ENCODE peak calls at places on chromosomes 16 and 17, in ten cellular contexts. R is Daoy; H is stimulated activated CD4-positive, alpha-beta T cell treated with anti-CD3 and anti-CD28 coated beads, Interleukin-15, amount 100 ng/mL, for 24 hours; O is NCI-H460; L is EL; M is heart right ventricle; N is foreskin fibroblast; Q is AG09309; U is DMS153; Y is ACHN. S is an unnamed sample.

GRCh38 chr17:59761385-59762021 is 54.0 kb downstream of the VMP1 start:
- DNase-seq in R (peak; percentile 64), H (no peak), O (no peak), L (peak; percentile 90), M (no peak), N (peak; percentile 72), Q (peak; percentile 79), U (no peak), Y (peak; percentile 42), S (no peak)

GRCh38 chr17:57585341-57586098 is 159.6 kb downstream of the CCDC182 start:
- DNase-seq in R (no peak), H (no peak), O (no peak), L (no peak), M (no peak), N (no peak), Q (no peak), U (no peak), Y (no peak), S (no peak)

GRCh38 chr16:28616636-28617035 is 6.8 kb upstream of the SULT1A1 start:
- DNase-seq in R (no peak), H (no peak), O (no peak), L (no peak), M (no peak), N (no peak), Q (no peak), U (no peak), Y (no peak), S (no peak)

GRCh38 chr17:35493040-35493439 is 44.4 kb downstream of the SLFN12L start:
- DNase-seq in R (no peak), H (no peak), O (no peak), L (no peak), M (no peak), N (no peak), Q (no peak), U (no peak), Y (no peak), S (no peak)

GRCh38 chr17:9729034-9729650 is 62.2 kb downstream of the DHRS7C start:
- DNase-seq in R (peak; percentile 37), H (peak; percentile 5), O (peak; percentile 90), L (peak; percentile 54), M (no peak), N (peak; percentile 31), Q (no peak), U (no peak), Y (peak; percentile 69), S (peak; percentile 55)

GRCh38 chr17:18208092-18208491 is 17.3 kb upstream of the LLGL1 start:
- DNase-seq in R (no peak), H (no peak), O (no peak), L (no peak), M (no peak), N (no peak), Q (no peak), U (no peak), Y (no peak), S (no peak)

GRCh38 chr17:35345926-35346771 is 27.3 kb downstream of the SLFN11 start:
- DNase-seq in R (peak; percentile 67), H (peak; percentile 51), O (no peak), L (peak; percentile 69), M (peak; percentile 87), N (peak; percentile 75), Q (peak; percentile 8), U (peak; percentile 11), Y (peak; percentile 30), S (no peak)

GRCh38 chr16:67726106-67727034 is 7.3 kb upstream of the GFOD2 start:
- DNase-seq in R (no peak), H (no peak), O (no peak), L (no peak), M (no peak), N (peak; percentile 38), Q (no peak), U (no peak), Y (no peak), S (no peak)

GRCh38 chr17:8057691-8058114 is 18.8 kb downstream of the ALOX15B start:
- DNase-seq in R (peak; percentile 69), H (peak; percentile 56), O (peak; percentile 81), L (peak; percentile 80), M (no peak), N (peak; percentile 87), Q (peak; percentile 40), U (peak; percentile 30), Y (peak; percentile 83), S (peak; percentile 65)

GRCh38 chr17:76872221-76872873 is 4.1 kb downstream of the MGAT5B start:
- DNase-seq in R (peak; percentile 98), H (peak; percentile 22), O (peak; percentile 28), L (peak; percentile 99), M (no peak), N (peak; percentile 93), Q (peak; percentile 78), U (no peak), Y (peak; percentile 99), S (no peak)

GRCh38 chr17:73021771-73022170 is 70.7 kb downstream of the SLC39A11 start:
- DNase-seq in R (no peak), H (no peak), O (no peak), L (no peak), M (no peak), N (no peak), Q (no peak), U (no peak), Y (no peak), S (no peak)

GRCh38 chr17:31672161-31672819 is 186.8 kb downstream of the COPRS start:
- DNase-seq in R (no peak), H (no peak), O (no peak), L (no peak), M (no peak), N (peak; percentile 54), Q (no peak), U (no peak), Y (no peak), S (no peak)

GRCh38 chr17:8965394-8966168 is at the start of gene PIK3R5:
- DNase-seq in R (no peak), H (peak; percentile 80), O (no peak), L (no peak), M (peak; percentile 24), N (no peak), Q (no peak), U (no peak), Y (no peak), S (peak; percentile 87)

S was measured in GM19239.